ENCODE peak calls at places on chromosomes 12 and 14, in four cellular contexts. T, X, F and I are unnamed samples.

GRCh38 chr14:85296466-85297210 is 233.3 kb upstream of the FLRT2 start:
- DNase-seq in X (no peak), T (no peak), F (no peak), I (peak)

GRCh38 chr12:52871291-52871961 is 22.6 kb upstream of the KRT78 start:
- DNase-seq in T (no peak), F (no peak), X (no peak), I (peak)

GRCh38 chr12:67751376-67751928 is 102.9 kb downstream of the DYRK2 start:
- DNase-seq in T (no peak), F (no peak), X (no peak), I (no peak)

GRCh38 chr12:76226397-76226796 is 121.8 kb downstream of the BBS10 start:
- DNase-seq in T (no peak), F (no peak), X (no peak), I (no peak)

GRCh38 chr12:67456281-67456918 is 187.2 kb downstream of the CAND1 start:
- DNase-seq in F (no peak), X (no peak), T (no peak), I (no peak)

GRCh38 chr14:96805906-96806305 is 8.7 kb downstream of the VRK1 start:
- DNase-seq in X (no peak), T (no peak), F (no peak), I (no peak)

GRCh38 chr14:92362781-92363235 is 39.8 kb downstream of the SLC24A4 start:
- DNase-seq in F (no peak), X (no peak), T (no peak), I (peak)

GRCh38 chr12:104643093-104643646 is 186.4 kb downstream of the CHST11 start:
- DNase-seq in X (peak), T (no peak), F (no peak), I (no peak)

GRCh38 chr14:51697848-51698247 is 46.1 kb downstream of the FRMD6 start:
- DNase-seq in F (no peak), T (no peak), X (no peak), I (no peak)

GRCh38 chr12:57695770-57696432 is 2.0 kb downstream of the OS9 start:
- DNase-seq in T (no peak), F (no peak), X (no peak), I (no peak)

GRCh38 chr12:109545826-109546225 is 27.5 kb downstream of the MMAB start:
- DNase-seq in X (no peak), T (no peak), F (no peak), I (no peak)

GRCh38 chr12:1810201-1810930 is 10.0 kb upstream of the LRTM2 start:
- DNase-seq in T (no peak), F (peak), X (no peak), I (no peak)

GRCh38 chr12:26317942-26318565 is 122.7 kb downstream of the SSPN start:
- DNase-seq in X (no peak), F (no peak), T (no peak), I (no peak)

GRCh38 chr14:88269816-88270416 is 53.2 kb downstream of the KCNK10 start:
- DNase-seq in X (no peak), T (no peak), F (no peak), I (no peak)

GRCh38 chr14:94111276-94112095 is 950 bp downstream of the IFI27 start:
- DNase-seq in X (no peak), F (no peak), T (no peak), I (no peak)

GRCh38 chr12:77741974-77742517 is 88.6 kb upstream of the NAV3 start:
- DNase-seq in F (no peak), X (no peak), T (peak), I (no peak)

GRCh38 chr14:75971509-75971908 is 10.3 kb downstream of the TGFB3 start:
- DNase-seq in F (no peak), T (no peak), X (no peak), I (no peak)

GRCh38 chr12:78179346-78179745 is 348.7 kb downstream of the NAV3 start:
- DNase-seq in T (no peak), X (no peak), F (no peak), I (no peak)

GRCh38 chr12:58814036-58814435 is 106.3 kb downstream of the LRIG3 start:
- DNase-seq in X (no peak), T (no peak), F (no peak), I (no peak)

GRCh38 chr14:29236401-29236800 is 469.8 kb downstream of the FOXG1 start:
- DNase-seq in F (no peak), X (no peak), T (no peak), I (no peak)

GRCh38 chr14:91354979-91355685 is 62.5 kb downstream of the CCDC88C start:
- DNase-seq in F (no peak), X (no peak), T (no peak), I (peak)

GRCh38 chr12:98793121-98793520 is 148.0 kb downstream of the APAF1 start:
- DNase-seq in X (no peak), T (no peak), F (no peak), I (no peak)

GRCh38 chr12:101857043-101857558 is 20.3 kb upstream of the DRAM1 start:
- DNase-seq in T (no peak), F (no peak), X (no peak), I (no peak)

GRCh38 chr12:57401165-57401564 is 29.7 kb downstream of the R3HDM2 start:
- DNase-seq in T (no peak), X (no peak), F (peak), I (peak)

GRCh38 chr14:71472281-71472960 is 459.8 kb upstream of the RGS6 start:
- DNase-seq in X (no peak), T (no peak), F (no peak), I (no peak)

GRCh38 chr12:11031307-11031706 is at the start of gene TAS2R31:
- DNase-seq in F (no peak), X (no peak), T (no peak), I (no peak)

GRCh38 chr14:102317564-102318248 is 1.8 kb upstream of the ZNF839 start:
- DNase-seq in T (peak), F (peak), X (no peak), I (peak)

GRCh38 chr12:64171715-64172114 is 50.4 kb downstream of the KICS2 start:
- DNase-seq in T (peak), X (no peak), F (no peak), I (no peak)

GRCh38 chr14:23306412-23307145 is at the start of gene BCL2L2:
- DNase-seq in F (peak), X (no peak), T (peak), I (peak)

GRCh38 chr12:104586325-104587048 is 129.7 kb downstream of the CHST11 start:
- DNase-seq in X (no peak), F (no peak), T (no peak), I (no peak)

GRCh38 chr14:21233457-21234076 is 35.7 kb downstream of the HNRNPC start:
- DNase-seq in T (peak), F (peak), X (no peak), I (no peak)

GRCh38 chr12:118355838-118356237 is 16.9 kb downstream of the TAOK3 start:
- DNase-seq in T (no peak), F (no peak), X (no peak), I (no peak)

GRCh38 chr12:10115311-10115710 is 14.7 kb downstream of the CLEC7A start:
- DNase-seq in X (no peak), F (no peak), T (no peak), I (no peak)

GRCh38 chr12:127245437-127245836 is 1021.5 kb upstream of the TMEM132C start:
- DNase-seq in T (no peak), F (no peak), X (no peak), I (no peak)

GRCh38 chr12:121472150-121472905 is 72.4 kb downstream of the RNF34 start:
- DNase-seq in F (no peak), T (no peak), X (no peak), I (no peak)

GRCh38 chr12:109827566-109828550 is 5.3 kb downstream of the TRPV4 start:
- DNase-seq in T (no peak), X (no peak), F (no peak), I (no peak)

GRCh38 chr14:54807881-54808280 is 94.7 kb downstream of the GCH1 start:
- DNase-seq in F (no peak), T (no peak), X (no peak), I (no peak)

GRCh38 chr12:45762185-45763110 is 32.9 kb downstream of the ARID2 start:
- DNase-seq in X (no peak), T (peak), F (peak), I (peak)

GRCh38 chr12:64780220-64780530 is 21.0 kb upstream of the GNS start:
- DNase-seq in X (no peak), F (no peak), T (no peak), I (no peak)

GRCh38 chr14:40413146-40413545 is 980.9 kb upstream of the FBXO33 start:
- DNase-seq in F (no peak), X (no peak), T (no peak), I (no peak)

GRCh38 chr14:40417777-40418401 is 985.7 kb upstream of the FBXO33 start:
- DNase-seq in X (no peak), T (peak), F (peak), I (peak)
- TF ChIP-seq CHD4 in X (no peak), T (no peak), F (no peak), I (no peak)

GRCh38 chr14:68392393-68393085 is 400.3 kb downstream of the ZFP36L1 start:
- DNase-seq in X (no peak), F (no peak), T (peak), I (no peak)
- TF ChIP-seq SMC3 in X (no peak), F (no peak), T (no peak), I (no peak)

GRCh38 chr12:13799574-13799973 is 181.8 kb downstream of the GRIN2B start:
- DNase-seq in X (no peak), T (no peak), F (no peak), I (no peak)
- TF ChIP-seq CHD4 in X (no peak), T (no peak), F (no peak), I (no peak)

DNA sequence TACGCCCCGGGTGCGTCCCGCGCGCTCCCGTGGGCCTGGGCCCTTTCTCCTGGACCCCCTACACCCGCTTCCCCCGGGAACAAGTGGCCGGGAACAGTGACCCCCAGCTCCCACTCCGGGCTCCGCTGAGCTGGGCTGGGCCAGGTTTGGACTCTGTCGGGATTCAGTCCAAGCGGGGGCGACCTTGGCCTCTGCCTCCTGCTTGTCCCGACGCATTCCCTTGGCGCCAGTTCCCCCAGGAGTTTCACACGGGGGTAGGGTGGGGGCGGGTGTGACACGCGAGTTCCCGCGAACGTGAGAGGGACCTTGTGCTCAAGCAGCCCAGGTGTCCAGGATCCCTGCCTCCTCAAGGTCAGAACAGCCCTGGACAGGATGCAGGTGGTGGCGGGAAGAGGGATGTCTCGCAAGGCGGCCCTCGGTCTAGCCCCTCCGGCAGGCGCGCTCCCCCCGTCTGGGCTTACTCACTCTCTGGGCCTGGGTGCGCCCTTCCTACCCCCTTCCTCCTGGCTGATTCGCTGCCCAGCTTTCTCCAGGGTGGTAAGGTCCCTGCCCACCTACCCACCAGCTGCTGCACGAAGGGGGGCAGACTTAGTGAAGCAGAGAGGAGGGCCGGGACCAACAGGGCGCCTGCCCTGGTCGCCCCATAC is 771 bp downstream of the CRIP2 start:
- DNase-seq in X (no peak), F (no peak), T (no peak), I (no peak)
- TF ChIP-seq SMC3 in X (no peak), F (no peak), T (no peak), I (no peak)

DNA sequence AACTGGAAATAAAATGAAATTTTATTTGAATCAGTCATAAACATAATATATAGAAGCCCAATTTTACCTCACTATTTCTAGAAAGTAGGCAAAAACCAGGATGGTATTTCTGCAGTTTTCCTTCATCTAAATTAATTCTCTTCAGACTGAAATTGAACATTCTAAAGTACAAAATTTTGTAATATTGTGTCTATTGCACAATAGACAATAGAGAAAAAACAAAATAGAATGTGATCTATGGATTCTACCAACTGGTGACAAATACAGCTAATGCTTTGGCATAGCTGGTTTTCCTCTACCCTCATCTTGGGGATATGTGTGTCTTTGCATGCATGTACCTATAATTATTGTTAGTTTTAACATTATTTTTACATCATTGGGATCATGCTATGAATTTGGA is 8.5 kb upstream of the PTPRR start:
- DNase-seq in T (no peak), X (no peak), F (no peak), I (no peak)
- TF ChIP-seq CHD4 in T (no peak), X (no peak), F (no peak), I (no peak)

DNA sequence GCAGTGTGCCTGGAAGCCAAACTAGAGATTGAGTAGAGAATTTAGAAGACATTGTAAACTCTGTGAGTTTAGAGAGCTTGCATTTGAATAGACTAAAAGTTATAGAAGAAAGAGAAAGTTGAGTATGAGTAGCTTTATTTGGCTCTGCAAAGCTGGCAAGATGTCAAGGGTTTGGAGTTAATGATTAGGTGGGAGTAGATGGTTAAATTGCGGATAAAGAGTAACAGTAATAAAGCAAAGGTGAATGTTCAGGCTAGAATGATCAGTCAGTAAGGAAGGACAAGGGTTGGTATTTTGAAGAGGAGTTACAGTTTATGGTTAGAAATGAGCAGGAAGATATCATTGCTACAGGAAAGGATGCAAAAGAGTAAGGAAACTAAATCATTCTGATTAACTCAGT is 5.2 kb downstream of the PPM1A start:
- DNase-seq in X (no peak), T (peak), F (no peak), I (no peak)
- TF ChIP-seq SMC3 in X (no peak), T (no peak), F (no peak), I (no peak)